ENCODE peak calls at places on chromosomes 4 and X, in five cellular contexts. One of them, this sample, is unnamed.
A peak's percentile ranks its signal among the peaks of the same experiment; 100 is the strongest.

GRCh38 chr4:27115221-27115620 is 254.6 kb downstream of the STIM2 start:
- DNase-seq in naive thymus-derived CD4-positive, alpha-beta T cell: no peak
- DNase-seq in ascending aorta: no peak
- DNase-seq in MM.1S: no peak
- DNase-seq in fibroblast of pulmonary artery: no peak
- DNase-seq in this sample: no peak

GRCh38 chr4:7043521-7044414 is 596 bp downstream of the TADA2B start:
- DNase-seq in naive thymus-derived CD4-positive, alpha-beta T cell: peak; percentile 64
- DNase-seq in fibroblast of pulmonary artery: peak; percentile 47
- DNase-seq in ascending aorta: peak; percentile 70
- DNase-seq in MM.1S: peak; percentile 57
- DNase-seq in this sample: no peak

GRCh38 chr4:150960818-150961217 is 54.3 kb downstream of the LRBA start:
- DNase-seq in naive thymus-derived CD4-positive, alpha-beta T cell: no peak
- DNase-seq in ascending aorta: no peak
- DNase-seq in MM.1S: peak; percentile 33
- DNase-seq in fibroblast of pulmonary artery: peak; percentile 41
- DNase-seq in this sample: no peak

GRCh38 chr4:157521916-157522315 is 301.4 kb downstream of the GRIA2 start:
- DNase-seq in fibroblast of pulmonary artery: peak; percentile 14
- DNase-seq in MM.1S: no peak
- DNase-seq in ascending aorta: no peak
- DNase-seq in naive thymus-derived CD4-positive, alpha-beta T cell: no peak
- DNase-seq in this sample: no peak

GRCh38 chrX:152028611-152029010 is 54.1 kb upstream of the GABRE start:
- DNase-seq in fibroblast of pulmonary artery: no peak
- DNase-seq in naive thymus-derived CD4-positive, alpha-beta T cell: no peak
- DNase-seq in MM.1S: no peak
- DNase-seq in ascending aorta: no peak
- DNase-seq in this sample: no peak

GRCh38 chrX:110021180-110022022 is 18.5 kb downstream of the TMEM164 start:
- DNase-seq in ascending aorta: no peak
- DNase-seq in MM.1S: no peak
- DNase-seq in fibroblast of pulmonary artery: peak; percentile 79
- DNase-seq in naive thymus-derived CD4-positive, alpha-beta T cell: no peak
- DNase-seq in this sample: no peak

GRCh38 chr4:153142700-153143438 is 61.4 kb upstream of the TRIM2 start:
- DNase-seq in fibroblast of pulmonary artery: peak; percentile 80
- DNase-seq in naive thymus-derived CD4-positive, alpha-beta T cell: peak; percentile 71
- DNase-seq in ascending aorta: peak; percentile 82
- DNase-seq in MM.1S: peak; percentile 41
- DNase-seq in this sample: peak; percentile 53

GRCh38 chrX:44675364-44676024 is 132.8 kb upstream of the FUNDC1 start:
- DNase-seq in fibroblast of pulmonary artery: peak; percentile 88
- DNase-seq in MM.1S: no peak
- DNase-seq in naive thymus-derived CD4-positive, alpha-beta T cell: no peak
- DNase-seq in ascending aorta: no peak
- DNase-seq in this sample: no peak

GRCh38 chr4:15333692-15334633 is 93.9 kb upstream of the C1QTNF7 start:
- DNase-seq in ascending aorta: no peak
- DNase-seq in naive thymus-derived CD4-positive, alpha-beta T cell: no peak
- DNase-seq in fibroblast of pulmonary artery: no peak
- DNase-seq in MM.1S: no peak
- DNase-seq in this sample: no peak

GRCh38 chr4:162830899-162831298 is 335.8 kb downstream of the NAF1 start:
- DNase-seq in MM.1S: no peak
- DNase-seq in ascending aorta: no peak
- DNase-seq in fibroblast of pulmonary artery: no peak
- DNase-seq in naive thymus-derived CD4-positive, alpha-beta T cell: no peak
- DNase-seq in this sample: no peak

GRCh38 chrX:47235691-47236103 is 2.9 kb downstream of the USP11 start:
- DNase-seq in fibroblast of pulmonary artery: no peak
- DNase-seq in MM.1S: no peak
- DNase-seq in ascending aorta: no peak
- DNase-seq in naive thymus-derived CD4-positive, alpha-beta T cell: peak; percentile 18
- DNase-seq in this sample: no peak

GRCh38 chr4:144575181-144575580 is 70.8 kb upstream of the HHIP start:
- DNase-seq in fibroblast of pulmonary artery: peak; percentile 53
- DNase-seq in ascending aorta: no peak
- DNase-seq in MM.1S: no peak
- DNase-seq in naive thymus-derived CD4-positive, alpha-beta T cell: no peak
- DNase-seq in this sample: no peak

GRCh38 chrX:105063743-105064142 is 156.8 kb downstream of the TEX13A start:
- DNase-seq in MM.1S: no peak
- DNase-seq in ascending aorta: no peak
- DNase-seq in fibroblast of pulmonary artery: no peak
- DNase-seq in naive thymus-derived CD4-positive, alpha-beta T cell: no peak
- DNase-seq in this sample: no peak

GRCh38 chr4:114399085-114399484 is 199.5 kb upstream of the UGT8 start:
- DNase-seq in ascending aorta: no peak
- DNase-seq in naive thymus-derived CD4-positive, alpha-beta T cell: no peak
- DNase-seq in MM.1S: no peak
- DNase-seq in fibroblast of pulmonary artery: no peak
- DNase-seq in this sample: no peak

GRCh38 chr4:149735796-149736195 is 79.8 kb downstream of the IQCM start:
- DNase-seq in fibroblast of pulmonary artery: peak; percentile 64
- DNase-seq in ascending aorta: no peak
- DNase-seq in MM.1S: no peak
- DNase-seq in naive thymus-derived CD4-positive, alpha-beta T cell: no peak
- DNase-seq in this sample: no peak

GRCh38 chrX:40748977-40749376 is 13.6 kb upstream of the MED14 start:
- DNase-seq in ascending aorta: no peak
- DNase-seq in MM.1S: peak; percentile 8
- DNase-seq in naive thymus-derived CD4-positive, alpha-beta T cell: no peak
- DNase-seq in fibroblast of pulmonary artery: no peak
- DNase-seq in this sample: no peak

GRCh38 chrX:39445336-39445735 is 644.1 kb downstream of the MID1IP1 start:
- DNase-seq in MM.1S: peak; percentile 9
- DNase-seq in fibroblast of pulmonary artery: peak; percentile 6
- DNase-seq in ascending aorta: no peak
- DNase-seq in naive thymus-derived CD4-positive, alpha-beta T cell: peak; percentile 23
- DNase-seq in this sample: peak; percentile 4

GRCh38 chrX:153063315-153063714 is 7.0 kb downstream of the PNMA3 start:
- DNase-seq in naive thymus-derived CD4-positive, alpha-beta T cell: no peak
- DNase-seq in MM.1S: no peak
- DNase-seq in ascending aorta: no peak
- DNase-seq in fibroblast of pulmonary artery: peak; percentile 16
- DNase-seq in this sample: no peak

GRCh38 chr4:141435446-141436225 is 200.7 kb upstream of the IL15 start:
- DNase-seq in fibroblast of pulmonary artery: peak; percentile 24
- DNase-seq in naive thymus-derived CD4-positive, alpha-beta T cell: no peak
- DNase-seq in ascending aorta: no peak
- DNase-seq in MM.1S: no peak
- DNase-seq in this sample: no peak

GRCh38 chrX:12999422-12999821 is 24.5 kb downstream of the TMSB4X start:
- DNase-seq in fibroblast of pulmonary artery: no peak
- DNase-seq in ascending aorta: no peak
- DNase-seq in naive thymus-derived CD4-positive, alpha-beta T cell: peak; percentile 70
- DNase-seq in MM.1S: peak; percentile 71
- DNase-seq in this sample: peak; percentile 75

GRCh38 chr4:111806331-111806730 is 338.9 kb upstream of the FAM241A start:
- DNase-seq in naive thymus-derived CD4-positive, alpha-beta T cell: no peak
- DNase-seq in fibroblast of pulmonary artery: no peak
- DNase-seq in ascending aorta: no peak
- DNase-seq in MM.1S: no peak
- DNase-seq in this sample: no peak

GRCh38 chr4:106587558-106587957 is 219.0 kb upstream of the GIMD1 start:
- DNase-seq in MM.1S: no peak
- DNase-seq in naive thymus-derived CD4-positive, alpha-beta T cell: no peak
- DNase-seq in fibroblast of pulmonary artery: peak; percentile 80
- DNase-seq in ascending aorta: no peak
- DNase-seq in this sample: no peak

GRCh38 chr4:176782191-176782590 is 10.5 kb downstream of the VEGFC start:
- DNase-seq in MM.1S: no peak
- DNase-seq in ascending aorta: no peak
- DNase-seq in fibroblast of pulmonary artery: no peak
- DNase-seq in naive thymus-derived CD4-positive, alpha-beta T cell: no peak
- DNase-seq in this sample: no peak

GRCh38 chr4:13539721-13540445 is 4.4 kb downstream of the NKX3-2 start:
- DNase-seq in MM.1S: peak; percentile 5
- DNase-seq in naive thymus-derived CD4-positive, alpha-beta T cell: no peak
- DNase-seq in ascending aorta: no peak
- DNase-seq in fibroblast of pulmonary artery: no peak
- DNase-seq in this sample: no peak

GRCh38 chrX:18701621-18702361 is 5.7 kb upstream of the PPEF1 start:
- DNase-seq in naive thymus-derived CD4-positive, alpha-beta T cell: no peak
- DNase-seq in ascending aorta: no peak
- DNase-seq in MM.1S: no peak
- DNase-seq in fibroblast of pulmonary artery: peak; percentile 47
- DNase-seq in this sample: no peak

GRCh38 chrX:130028196-130028595 is 45.8 kb downstream of the BCORL1 start:
- DNase-seq in MM.1S: peak; percentile 45
- DNase-seq in fibroblast of pulmonary artery: peak; percentile 60
- DNase-seq in ascending aorta: no peak
- DNase-seq in naive thymus-derived CD4-positive, alpha-beta T cell: peak; percentile 34
- DNase-seq in this sample: peak; percentile 10

GRCh38 chrX:29470029-29470428 is 745.3 kb upstream of the MAGEB2 start:
- DNase-seq in MM.1S: no peak
- DNase-seq in fibroblast of pulmonary artery: peak; percentile 80
- DNase-seq in ascending aorta: no peak
- DNase-seq in naive thymus-derived CD4-positive, alpha-beta T cell: no peak
- DNase-seq in this sample: no peak

GRCh38 chrX:41522071-41522470 is 74.9 kb downstream of the NYX start:
- DNase-seq in ascending aorta: no peak
- DNase-seq in fibroblast of pulmonary artery: no peak
- DNase-seq in MM.1S: no peak
- DNase-seq in naive thymus-derived CD4-positive, alpha-beta T cell: no peak
- DNase-seq in this sample: no peak

GRCh38 chrX:119826399-119826959 is 26.3 kb downstream of the UPF3B start:
- DNase-seq in fibroblast of pulmonary artery: peak; percentile 40
- DNase-seq in naive thymus-derived CD4-positive, alpha-beta T cell: no peak
- DNase-seq in MM.1S: no peak
- DNase-seq in ascending aorta: no peak
- DNase-seq in this sample: no peak

GRCh38 chr4:158599150-158599549 is 72.5 kb downstream of the C4orf46 start:
- DNase-seq in ascending aorta: no peak
- DNase-seq in fibroblast of pulmonary artery: no peak
- DNase-seq in naive thymus-derived CD4-positive, alpha-beta T cell: no peak
- DNase-seq in MM.1S: no peak
- DNase-seq in this sample: no peak

DNA sequence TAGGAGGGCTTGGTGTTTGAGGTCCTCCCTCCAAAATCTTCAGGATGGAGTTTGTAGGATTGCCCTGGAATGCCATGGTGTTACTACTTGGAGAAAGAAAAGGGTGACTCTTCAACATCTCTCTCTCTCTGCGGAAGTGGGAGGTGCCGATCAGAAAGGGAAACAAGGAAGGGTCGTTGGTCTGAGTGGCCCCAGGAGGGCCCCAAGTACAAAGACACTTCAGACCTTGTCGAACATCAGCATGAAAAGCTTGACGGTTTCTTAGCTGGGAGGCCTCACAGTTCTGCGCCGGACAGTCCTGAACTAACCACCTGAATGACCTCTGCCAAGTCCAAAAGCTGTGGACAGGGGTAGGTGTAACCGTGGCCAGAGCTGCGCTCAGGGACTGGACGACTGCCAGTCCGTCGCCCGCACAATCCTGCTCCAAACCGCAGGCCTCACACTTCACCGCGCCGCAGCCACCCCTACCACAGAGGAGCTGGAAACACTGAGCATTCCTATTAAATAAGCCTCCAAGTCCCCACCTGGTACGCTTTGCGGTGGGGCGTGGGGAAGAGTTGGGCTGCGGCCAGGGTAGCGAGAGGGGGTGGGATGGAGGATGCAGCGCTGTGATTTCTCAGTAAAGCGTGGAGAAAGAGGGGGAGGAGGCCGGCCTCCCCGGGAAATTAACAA is 540 bp upstream of the GSX2 start:
- DNase-seq in fibroblast of pulmonary artery: no peak
- DNase-seq in naive thymus-derived CD4-positive, alpha-beta T cell: no peak
- DNase-seq in ascending aorta: no peak
- DNase-seq in MM.1S: no peak
- DNase-seq in this sample: no peak
- H3K4me3 ChIP-seq in fibroblast of pulmonary artery: peak overlapping the region; percentile 48
- H3K4me3 ChIP-seq in naive thymus-derived CD4-positive, alpha-beta T cell: no peak overlapping the region
- H3K4me3 ChIP-seq in ascending aorta: peak overlapping the region; percentile 50
- H3K4me3 ChIP-seq in MM.1S: peak overlapping the region; percentile 1
- H3K4me3 ChIP-seq in this sample: no peak overlapping the region

DNA sequence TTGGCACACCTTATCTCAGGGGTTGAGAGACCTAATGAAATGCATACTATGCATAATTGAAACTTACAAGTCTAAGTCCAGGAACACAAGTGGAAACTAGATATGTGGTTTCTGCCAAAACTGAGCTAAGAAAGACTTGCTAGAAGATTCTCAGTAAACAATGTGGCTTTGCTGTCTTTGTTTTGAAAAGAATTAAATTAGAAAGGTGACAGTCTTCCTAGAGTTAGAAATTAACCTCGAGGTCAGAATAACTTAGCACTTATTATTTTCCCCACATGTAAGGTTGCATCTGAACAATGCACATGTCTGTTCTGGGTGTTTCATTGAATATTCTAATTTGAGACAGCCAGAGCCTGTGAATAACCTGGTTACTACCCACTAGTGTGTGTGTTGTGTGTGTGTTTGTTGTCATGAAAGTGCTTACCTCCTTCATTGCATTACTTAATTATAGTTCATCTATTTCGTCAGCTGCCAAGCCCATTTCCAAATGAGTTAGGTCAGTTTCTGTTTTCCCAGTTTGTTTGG is 1.5 kb downstream of the EREG start:
- DNase-seq in ascending aorta: no peak
- DNase-seq in MM.1S: peak; percentile 82
- DNase-seq in fibroblast of pulmonary artery: no peak
- DNase-seq in naive thymus-derived CD4-positive, alpha-beta T cell: no peak
- DNase-seq in this sample: no peak
- H3K4me3 ChIP-seq in ascending aorta: no peak overlapping the region
- H3K4me3 ChIP-seq in MM.1S: no peak overlapping the region
- H3K4me3 ChIP-seq in fibroblast of pulmonary artery: peak overlapping the region; percentile 63
- H3K4me3 ChIP-seq in naive thymus-derived CD4-positive, alpha-beta T cell: no peak overlapping the region
- H3K4me3 ChIP-seq in this sample: no peak overlapping the region

GRCh38 chr4:186669735-186670134 is 53.9 kb downstream of the FAT1 start:
- DNase-seq in ascending aorta: no peak
- DNase-seq in naive thymus-derived CD4-positive, alpha-beta T cell: no peak
- DNase-seq in fibroblast of pulmonary artery: no peak
- DNase-seq in MM.1S: no peak
- DNase-seq in this sample: no peak
- H3K4me3 ChIP-seq in ascending aorta: no peak overlapping the region
- H3K4me3 ChIP-seq in naive thymus-derived CD4-positive, alpha-beta T cell: no peak overlapping the region
- H3K4me3 ChIP-seq in fibroblast of pulmonary artery: no peak overlapping the region
- H3K4me3 ChIP-seq in MM.1S: no peak overlapping the region
- H3K4me3 ChIP-seq in this sample: no peak overlapping the region

GRCh38 chrX:118727686-118728339 is 407 bp downstream of the IL13RA1 start:
- DNase-seq in naive thymus-derived CD4-positive, alpha-beta T cell: no peak
- DNase-seq in fibroblast of pulmonary artery: peak; percentile 44
- DNase-seq in ascending aorta: peak; percentile 79
- DNase-seq in MM.1S: no peak
- DNase-seq in this sample: no peak
- H3K4me3 ChIP-seq in naive thymus-derived CD4-positive, alpha-beta T cell: no peak overlapping the region
- H3K4me3 ChIP-seq in fibroblast of pulmonary artery: peak overlapping the region; percentile 62
- H3K4me3 ChIP-seq in ascending aorta: peak overlapping the region; percentile 65
- H3K4me3 ChIP-seq in MM.1S: peak overlapping the region; percentile 44
- H3K4me3 ChIP-seq in this sample: no peak overlapping the region

DNA sequence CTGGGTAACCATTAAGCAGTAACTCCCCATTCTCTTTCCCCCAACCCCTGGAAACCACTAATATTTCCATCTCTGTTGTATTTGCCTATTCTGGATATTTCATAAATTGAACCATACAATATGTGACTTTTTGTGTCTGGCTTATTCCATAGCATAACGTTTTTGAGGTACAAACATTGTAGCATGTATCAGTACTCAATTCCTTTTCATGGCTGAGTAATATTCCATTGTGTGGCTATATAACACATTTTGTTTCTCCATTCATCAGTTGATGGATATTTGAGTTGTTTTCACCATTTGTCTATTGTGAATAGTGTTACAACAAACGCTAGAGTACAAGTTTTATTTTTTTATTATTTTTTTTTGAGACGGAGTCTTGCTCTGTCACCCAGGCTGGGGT is 55.0 kb upstream of the MORC4 start:
- DNase-seq in ascending aorta: no peak
- DNase-seq in naive thymus-derived CD4-positive, alpha-beta T cell: no peak
- DNase-seq in fibroblast of pulmonary artery: no peak
- DNase-seq in MM.1S: no peak
- DNase-seq in this sample: no peak
- H3K4me3 ChIP-seq in ascending aorta: no peak overlapping the region
- H3K4me3 ChIP-seq in naive thymus-derived CD4-positive, alpha-beta T cell: no peak overlapping the region
- H3K4me3 ChIP-seq in fibroblast of pulmonary artery: no peak overlapping the region
- H3K4me3 ChIP-seq in MM.1S: no peak overlapping the region
- H3K4me3 ChIP-seq in this sample: no peak overlapping the region

This sample was measured in Jurkat, Clone E6-1.